ENCODE peak calls at places on chromosomes 5 and 9, in six cellular contexts. Y, D, N, X, G and C are unnamed samples.

GRCh38 chr5:96065577-96066385 is 104.1 kb upstream of the ELL2 start:
- DNase-seq in Y (no peak), D (no peak), N (no peak), X (no peak), G (no peak), C (no peak)

GRCh38 chr5:124806026-124806856 is 59.8 kb upstream of the ZNF608 start:
- DNase-seq in Y (peak), D (peak), N (peak), X (peak), G (no peak), C (no peak)

GRCh38 chr9:86434039-86434726 is 80.0 kb upstream of the TUT7 start:
- DNase-seq in Y (peak), D (no peak), N (no peak), X (no peak), G (peak), C (no peak)

GRCh38 chr5:67494186-67494842 is 297.7 kb upstream of the CD180 start:
- DNase-seq in Y (no peak), D (no peak), N (no peak), X (no peak), G (no peak), C (no peak)

GRCh38 chr9:1939926-1940368 is 75.2 kb upstream of the SMARCA2 start:
- DNase-seq in Y (peak), D (no peak), N (no peak), X (no peak), G (peak), C (no peak)

GRCh38 chr9:130630091-130630450 is 34.3 kb upstream of the PRDM12 start:
- DNase-seq in Y (no peak), D (no peak), N (no peak), X (no peak), G (no peak), C (no peak)

GRCh38 chr9:81112638-81113037 is 576.7 kb downstream of the TLE1 start:
- DNase-seq in Y (no peak), D (no peak), N (no peak), X (no peak), G (no peak), C (no peak)

GRCh38 chr9:130451004-130451390 is 6.2 kb downstream of the ASS1 start:
- DNase-seq in Y (no peak), D (no peak), N (no peak), X (peak), G (no peak), C (no peak)

GRCh38 chr9:92242115-92242778 is 51.2 kb downstream of the IARS1 start:
- DNase-seq in Y (peak), D (no peak), N (no peak), X (no peak), G (peak), C (no peak)

GRCh38 chr5:76225316-76225715 is 142.1 kb downstream of the SV2C start:
- DNase-seq in Y (no peak), D (no peak), N (no peak), X (no peak), G (no peak), C (no peak)

GRCh38 chr9:69874301-69875060 is 53.9 kb downstream of the CFAP95 start:
- DNase-seq in Y (peak), D (no peak), N (no peak), X (peak), G (no peak), C (no peak)

GRCh38 chr9:33164138-33164809 is 2.9 kb downstream of the B4GALT1 start:
- DNase-seq in Y (no peak), D (no peak), N (no peak), X (no peak), G (no peak), C (no peak)

GRCh38 chr9:121960665-121961064 is 132.4 kb downstream of the TTLL11 start:
- DNase-seq in Y (no peak), D (no peak), N (no peak), X (no peak), G (no peak), C (no peak)

GRCh38 chr5:133936611-133937015 is 31.8 kb downstream of the C5orf15 start:
- DNase-seq in Y (no peak), D (no peak), N (peak), X (no peak), G (no peak), C (no peak)

GRCh38 chr9:124812401-124813016 is 35.6 kb downstream of the OLFML2A start:
- DNase-seq in Y (peak), D (no peak), N (peak), X (peak), G (peak), C (no peak)

GRCh38 chr5:73180561-73180960 is 7.6 kb downstream of the TMEM174 start:
- DNase-seq in Y (no peak), D (no peak), N (no peak), X (no peak), G (no peak), C (no peak)

GRCh38 chr9:4497855-4498254 is 7.6 kb downstream of the SLC1A1 start:
- DNase-seq in Y (no peak), D (no peak), N (no peak), X (no peak), G (no peak), C (no peak)

GRCh38 chr9:75918154-75918553 is 27.7 kb downstream of the PCSK5 start:
- DNase-seq in Y (no peak), D (no peak), N (no peak), X (no peak), G (no peak), C (no peak)

GRCh38 chr5:14173419-14174234 is 30.5 kb downstream of the TRIO start:
- DNase-seq in Y (peak), D (no peak), N (no peak), X (no peak), G (no peak), C (no peak)

GRCh38 chr5:119179857-119180641 is 109.2 kb downstream of the DMXL1 start:
- DNase-seq in Y (no peak), D (no peak), N (no peak), X (no peak), G (no peak), C (peak)

GRCh38 chr9:4048441-4048840 is 251.4 kb downstream of the GLIS3 start:
- DNase-seq in Y (no peak), D (no peak), N (no peak), X (no peak), G (peak), C (no peak)

GRCh38 chr5:1524799-1525623 is 1.3 kb upstream of the LPCAT1 start:
- DNase-seq in Y (no peak), D (peak), N (peak), X (peak), G (no peak), C (no peak)

GRCh38 chr5:172905346-172905756 is 53.9 kb upstream of the RPL26L1 start:
- DNase-seq in Y (no peak), D (no peak), N (no peak), X (no peak), G (no peak), C (no peak)

GRCh38 chr5:128199611-128200010 is 116.0 kb downstream of the SLC12A2 start:
- DNase-seq in Y (no peak), D (no peak), N (no peak), X (no peak), G (no peak), C (no peak)

GRCh38 chr9:73125651-73126050 is 26.0 kb upstream of the ANXA1 start:
- DNase-seq in Y (no peak), D (no peak), N (no peak), X (no peak), G (no peak), C (no peak)
- H3K4me3 ChIP-seq in Y (no peak), D (no peak), N (no peak), X (no peak), G (no peak), C (no peak)

DNA sequence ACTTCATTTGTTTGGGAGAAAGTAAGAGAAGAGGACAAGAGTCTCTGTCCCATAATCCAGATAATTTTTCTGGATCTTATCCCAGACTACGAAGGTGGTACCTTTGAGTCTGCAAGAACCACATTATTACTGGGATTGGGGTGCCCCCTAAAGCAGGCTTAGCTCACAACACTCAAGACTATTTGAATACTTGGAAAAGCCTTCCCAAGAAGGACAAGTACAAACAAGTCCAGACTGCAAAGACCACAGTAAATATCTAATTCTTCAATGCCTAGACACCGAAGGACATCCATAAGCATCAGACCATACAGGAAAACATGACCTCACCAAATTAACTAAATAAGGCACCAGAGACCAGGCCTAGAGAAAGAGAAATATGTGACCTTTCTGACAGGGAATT is 40.2 kb upstream of the TMED7 start:
- DNase-seq in Y (no peak), D (no peak), N (no peak), X (no peak), G (no peak), C (no peak)
- TF ChIP-seq CTCF in Y (no peak), D (no peak), N (peak), X (no peak), G (no peak), C (no peak)

GRCh38 chr9:123662057-123662776 is 267.7 kb downstream of the DENND1A start:
- DNase-seq in Y (no peak), D (no peak), N (no peak), X (no peak), G (no peak), C (no peak)

GRCh38 chr9:123660691-123661090 is 269.2 kb downstream of the DENND1A start:
- DNase-seq in Y (no peak), D (no peak), N (no peak), X (no peak), G (no peak), C (no peak)

GRCh38 chr9:123658792-123659191 is 271.1 kb downstream of the DENND1A start:
- DNase-seq in Y (no peak), D (no peak), N (no peak), X (no peak), G (no peak), C (no peak)

GRCh38 chr9:123659358-123659757 is 270.6 kb downstream of the DENND1A start:
- DNase-seq in Y (no peak), D (no peak), N (no peak), X (no peak), G (no peak), C (no peak)

GRCh38 chr9:123663529-123663928 is 266.4 kb downstream of the DENND1A start:
- DNase-seq in Y (no peak), D (no peak), N (no peak), X (no peak), G (no peak), C (no peak)
- H3K4me3 ChIP-seq in Y (no peak), D (no peak), N (no peak), X (no peak), G (no peak), C (no peak)

DNA sequence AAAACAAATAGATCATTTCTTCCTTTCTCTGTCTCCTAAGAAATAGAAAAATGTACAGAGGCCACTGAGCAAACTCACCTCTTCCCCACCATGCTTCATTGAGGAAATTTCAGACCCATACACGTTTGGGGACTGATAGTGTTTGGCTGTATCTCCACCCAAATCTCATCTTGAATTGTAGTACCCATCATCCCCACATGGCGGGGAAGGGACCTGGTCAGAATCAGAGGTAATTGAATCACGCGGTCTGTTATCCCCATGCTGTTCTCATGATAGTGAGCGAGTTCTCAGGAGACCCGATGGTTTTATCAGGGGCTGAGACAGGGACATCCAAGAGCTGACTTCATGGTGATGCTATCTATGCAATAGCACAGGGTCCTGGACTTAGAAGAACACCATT is 1655.8 kb downstream of the MAT2B start:
- DNase-seq in Y (no peak), D (no peak), N (no peak), X (no peak), G (no peak), C (no peak)
- TF ChIP-seq CTCF in Y (peak), D (no peak), N (peak), X (no peak), G (no peak), C (no peak)

GRCh38 chr5:151026088-151026487 is 5.7 kb downstream of the GPX3 start:
- DNase-seq in Y (no peak), D (no peak), N (no peak), X (no peak), G (no peak), C (no peak)

GRCh38 chr5:151028717-151029116 is 8.3 kb downstream of the GPX3 start:
- DNase-seq in Y (no peak), D (no peak), N (no peak), X (no peak), G (no peak), C (no peak)

GRCh38 chr5:151024894-151025606 is 4.7 kb downstream of the GPX3 start:
- DNase-seq in Y (no peak), D (no peak), N (no peak), X (no peak), G (no peak), C (no peak)

GRCh38 chr5:151027961-151028479 is 7.6 kb downstream of the GPX3 start:
- DNase-seq in Y (no peak), D (no peak), N (no peak), X (no peak), G (no peak), C (no peak)

DNA sequence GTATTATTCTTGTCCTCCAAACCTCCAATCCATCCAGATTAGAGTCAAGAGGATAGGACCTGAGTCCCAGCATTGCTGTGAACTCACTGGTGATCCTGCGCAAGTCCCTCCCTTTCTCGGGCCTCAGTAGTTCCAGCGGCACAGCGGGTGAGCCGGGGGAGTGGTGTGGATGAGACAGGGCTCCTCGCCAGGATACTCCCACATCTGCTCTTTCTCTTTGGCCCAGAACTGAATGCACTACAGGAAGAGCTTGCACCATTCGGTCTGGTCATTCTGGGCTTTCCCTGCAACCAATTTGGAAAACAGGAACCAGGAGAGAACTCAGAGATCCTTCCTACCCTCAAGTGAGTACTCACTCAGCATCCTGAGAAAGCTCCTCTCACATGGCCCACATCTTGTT is 6.3 kb downstream of the GPX3 start:
- DNase-seq in Y (no peak), D (no peak), N (no peak), X (peak), G (no peak), C (no peak)
- H3K4me3 ChIP-seq in Y (no peak), D (no peak), N (no peak), X (no peak), G (no peak), C (no peak)

GRCh38 chr5:10306114-10306513 is 1.6 kb downstream of the CMBL start:
- DNase-seq in Y (no peak), D (no peak), N (no peak), X (no peak), G (no peak), C (no peak)

GRCh38 chr5:10304932-10305331 is 2.8 kb downstream of the CMBL start:
- DNase-seq in Y (peak), D (no peak), N (no peak), X (no peak), G (no peak), C (no peak)

GRCh38 chr5:10308844-10309243 is 1.1 kb upstream of the CMBL start:
- DNase-seq in Y (no peak), D (no peak), N (no peak), X (no peak), G (no peak), C (no peak)

GRCh38 chr5:10306806-10307205 is 896 bp downstream of the CMBL start:
- DNase-seq in Y (peak), D (no peak), N (no peak), X (no peak), G (no peak), C (no peak)

GRCh38 chr5:10307206-10308148 is at the start of gene CMBL:
- DNase-seq in Y (peak), D (peak), N (peak), X (peak), G (no peak), C (no peak)
- TF ChIP-seq CTCF in Y (no peak), D (no peak), N (no peak), X (no peak), G (no peak), C (no peak)

GRCh38 chr5:135887447-135887864 is 8.2 kb downstream of the IL9 start:
- DNase-seq in Y (peak), D (peak), N (no peak), X (peak), G (peak), C (peak)
- H3K4me3 ChIP-seq in Y (peak), D (no peak), N (no peak), X (no peak), G (no peak), C (no peak)

DNA sequence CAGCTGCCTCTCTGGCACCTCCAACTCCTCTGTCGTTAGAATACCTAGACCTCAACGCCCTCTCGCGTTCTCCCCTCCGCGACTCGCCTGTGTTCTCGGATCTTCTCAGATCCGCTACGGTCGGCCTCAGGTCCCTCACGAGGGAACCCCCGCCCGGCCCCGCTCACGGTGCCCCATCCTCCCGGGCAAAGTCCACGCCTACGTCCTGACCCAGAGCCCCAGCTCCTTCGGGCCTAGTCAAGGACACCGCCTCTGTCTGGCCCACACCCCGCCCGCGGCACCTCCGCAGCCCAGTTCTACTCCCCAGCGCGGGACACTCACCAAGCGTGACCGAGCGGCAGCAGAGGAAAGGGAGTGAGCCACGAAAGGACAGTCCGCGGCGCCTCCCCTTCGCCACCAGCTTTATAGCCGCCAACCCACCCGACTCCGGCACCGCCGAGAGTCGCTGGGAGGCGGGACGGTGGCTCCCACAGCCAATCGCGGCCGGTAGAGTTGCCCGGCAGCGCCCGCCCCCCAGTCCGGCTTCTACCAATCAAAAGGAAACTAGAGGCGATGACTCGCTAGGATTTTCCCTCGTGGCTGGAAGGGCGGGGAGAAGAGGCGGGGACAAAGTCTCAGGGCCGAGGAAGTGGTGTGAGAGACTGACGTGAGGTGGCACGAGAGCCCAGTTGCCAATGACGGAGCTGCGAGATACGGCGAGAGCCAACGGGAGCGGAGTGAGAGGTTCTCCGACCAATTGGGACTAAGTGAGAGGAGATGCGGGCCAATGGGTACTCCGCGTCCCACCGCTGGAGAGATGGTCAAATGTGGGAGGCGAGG is at the start of gene HMGCS1:
- DNase-seq in Y (peak), D (peak), N (peak), X (peak), G (peak), C (peak)
- TF ChIP-seq CTCF in Y (peak), D (no peak), N (peak), X (no peak), G (no peak), C (no peak)